ENCODE peak calls at places on chromosomes 16 and 17, in five cellular contexts. One of them, this sample, is unnamed.

GRCh38 chr17:76384987-76385891 is 830 bp downstream of the SPHK1 start:
- DNase-seq in dorsolateral prefrontal cortex: no peak
- DNase-seq in colonic mucosa: peak
- DNase-seq in adrenal gland: peak
- DNase-seq in fibroblast of lung: no peak
- DNase-seq in this sample: peak

GRCh38 chr16:71769222-71769621 is 39.4 kb downstream of the AP1G1 start:
- DNase-seq in dorsolateral prefrontal cortex: no peak
- DNase-seq in colonic mucosa: no peak
- DNase-seq in adrenal gland: no peak
- DNase-seq in fibroblast of lung: no peak
- DNase-seq in this sample: no peak

GRCh38 chr16:1771864-1772361 is 570 bp upstream of the NME3 start:
- DNase-seq in dorsolateral prefrontal cortex: no peak
- DNase-seq in colonic mucosa: no peak
- DNase-seq in adrenal gland: no peak
- DNase-seq in fibroblast of lung: no peak
- DNase-seq in this sample: no peak

GRCh38 chr17:57294629-57295501 is 38.5 kb downstream of the MSI2 start:
- DNase-seq in dorsolateral prefrontal cortex: no peak
- DNase-seq in colonic mucosa: no peak
- DNase-seq in adrenal gland: peak
- DNase-seq in fibroblast of lung: peak
- DNase-seq in this sample: peak

GRCh38 chr17:2087597-2088211 is 32.8 kb downstream of the HIC1 start:
- DNase-seq in dorsolateral prefrontal cortex: no peak
- DNase-seq in colonic mucosa: peak
- DNase-seq in adrenal gland: no peak
- DNase-seq in fibroblast of lung: no peak
- DNase-seq in this sample: no peak

GRCh38 chr17:15255713-15256454 is 9.2 kb downstream of the PMP22 start:
- DNase-seq in dorsolateral prefrontal cortex: no peak
- DNase-seq in colonic mucosa: no peak
- DNase-seq in adrenal gland: no peak
- DNase-seq in fibroblast of lung: no peak
- DNase-seq in this sample: peak

GRCh38 chr17:44260296-44260695 is 7.6 kb downstream of the SLC4A1 start:
- DNase-seq in dorsolateral prefrontal cortex: no peak
- DNase-seq in colonic mucosa: no peak
- DNase-seq in adrenal gland: no peak
- DNase-seq in fibroblast of lung: no peak
- DNase-seq in this sample: no peak

GRCh38 chr17:57986841-57987581 is 1.0 kb downstream of the VEZF1 start:
- DNase-seq in dorsolateral prefrontal cortex: no peak
- DNase-seq in colonic mucosa: peak
- DNase-seq in adrenal gland: peak
- DNase-seq in fibroblast of lung: peak
- DNase-seq in this sample: peak

GRCh38 chr16:84315422-84315821 is 20.7 kb downstream of the WFDC1 start:
- DNase-seq in dorsolateral prefrontal cortex: no peak
- DNase-seq in colonic mucosa: no peak
- DNase-seq in adrenal gland: no peak
- DNase-seq in fibroblast of lung: no peak
- DNase-seq in this sample: no peak

DNA sequence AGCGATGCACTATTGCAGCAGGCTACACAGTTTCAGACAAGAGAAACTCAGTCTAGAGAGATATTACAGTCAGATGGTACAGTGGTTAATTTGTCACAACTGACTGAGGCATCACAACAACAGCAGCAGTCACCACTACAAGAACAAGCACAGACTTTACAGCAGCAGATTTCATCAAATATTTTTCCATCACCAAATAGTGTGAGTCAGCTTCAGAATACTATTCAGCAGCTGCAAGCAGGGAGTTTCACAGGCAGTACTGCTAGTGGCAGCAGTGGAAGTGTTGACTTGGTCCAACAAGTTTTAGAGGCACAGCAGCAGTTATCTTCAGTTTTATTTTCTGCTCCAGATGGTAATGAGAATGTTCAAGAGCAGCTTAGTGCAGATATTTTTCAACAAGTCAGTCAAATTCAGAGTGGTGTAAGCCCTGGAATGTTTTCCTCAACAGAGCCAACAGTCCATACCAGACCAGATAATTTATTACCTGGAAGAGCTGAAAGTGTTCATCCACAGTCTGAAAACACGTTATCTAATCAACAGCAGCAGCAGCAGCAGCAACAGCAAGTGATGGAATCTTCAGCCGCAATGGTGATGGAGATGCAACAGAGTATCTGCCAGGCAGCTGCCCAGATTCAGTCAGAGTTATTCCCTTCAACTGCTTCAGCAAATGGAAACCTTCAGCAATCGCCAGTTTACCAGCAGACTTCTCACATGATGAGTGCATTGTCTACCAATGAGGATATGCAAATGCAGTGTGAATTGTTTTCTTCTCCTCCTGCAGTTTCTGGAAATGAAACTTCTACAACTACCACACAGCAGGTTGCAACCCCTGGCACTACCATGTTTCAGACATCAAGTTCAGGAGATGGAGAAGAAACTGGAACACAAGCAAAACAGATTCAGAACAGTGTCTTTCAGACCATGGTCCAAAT is 34.1 kb downstream of the NQO1 start:
- DNase-seq in dorsolateral prefrontal cortex: no peak
- DNase-seq in colonic mucosa: no peak
- DNase-seq in adrenal gland: no peak
- DNase-seq in fibroblast of lung: no peak
- DNase-seq in this sample: peak
- H3K27ac ChIP-seq in dorsolateral prefrontal cortex: peak
- H3K27ac ChIP-seq in colonic mucosa: no peak
- H3K27ac ChIP-seq in adrenal gland: peak
- H3K27ac ChIP-seq in fibroblast of lung: no peak
- H3K27ac ChIP-seq in this sample: no peak

DNA sequence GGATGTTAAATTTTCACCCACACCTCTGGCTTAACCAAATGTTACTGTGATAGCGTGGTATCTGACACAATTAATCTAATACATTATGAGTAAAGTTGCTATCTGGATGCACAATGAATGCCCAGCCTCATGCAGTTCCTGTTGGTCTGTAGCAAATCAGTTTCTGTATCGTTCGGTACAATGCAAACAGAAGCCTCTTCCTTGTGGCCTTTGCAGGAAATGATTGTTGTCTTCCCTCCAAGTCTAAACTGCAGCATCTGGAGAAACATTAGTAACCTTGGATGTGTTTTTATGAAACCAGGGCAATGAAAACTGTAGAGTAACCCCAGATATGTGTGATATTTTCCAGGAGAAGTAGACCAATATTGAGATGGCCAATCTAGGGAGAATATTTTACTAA is 46.8 kb downstream of the CYB561 start:
- DNase-seq in dorsolateral prefrontal cortex: no peak
- DNase-seq in colonic mucosa: no peak
- DNase-seq in adrenal gland: no peak
- DNase-seq in fibroblast of lung: peak
- DNase-seq in this sample: no peak
- H3K27ac ChIP-seq in dorsolateral prefrontal cortex: peak
- H3K27ac ChIP-seq in colonic mucosa: peak
- H3K27ac ChIP-seq in adrenal gland: peak
- H3K27ac ChIP-seq in fibroblast of lung: peak
- H3K27ac ChIP-seq in this sample: no peak

DNA sequence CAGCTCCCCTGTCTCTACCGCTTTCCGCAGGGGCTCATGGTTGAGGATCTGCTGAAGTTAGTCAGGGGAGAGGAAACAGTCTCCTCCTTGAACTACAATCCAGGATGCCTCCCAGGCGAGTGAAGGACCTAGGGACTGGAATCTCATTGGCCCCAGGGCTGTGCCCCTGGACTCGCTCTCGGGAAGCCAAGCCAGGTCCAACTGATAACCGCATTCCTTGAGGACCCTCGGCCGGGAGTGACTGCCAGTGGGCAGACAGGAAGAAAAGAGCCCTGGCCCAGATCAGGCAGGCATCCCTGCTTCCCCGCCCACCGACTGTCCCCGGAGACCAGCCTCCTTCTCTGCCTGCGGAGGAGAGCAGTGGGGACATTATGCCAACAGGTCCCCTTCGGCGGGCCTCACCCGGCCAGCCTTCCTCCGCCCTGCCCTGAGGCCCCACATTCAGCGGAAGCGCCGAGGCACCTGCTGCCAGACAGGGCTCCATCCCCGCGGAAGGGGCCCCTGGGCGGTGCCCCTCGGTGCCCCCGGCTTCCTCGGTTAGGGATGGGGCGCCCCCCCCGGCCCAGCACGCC is 776 bp downstream of the LRRC75A start:
- DNase-seq in dorsolateral prefrontal cortex: no peak
- DNase-seq in colonic mucosa: peak
- DNase-seq in adrenal gland: peak
- DNase-seq in fibroblast of lung: no peak
- DNase-seq in this sample: no peak
- H3K27ac ChIP-seq in dorsolateral prefrontal cortex: no peak
- H3K27ac ChIP-seq in colonic mucosa: peak
- H3K27ac ChIP-seq in adrenal gland: peak
- H3K27ac ChIP-seq in fibroblast of lung: no peak
- H3K27ac ChIP-seq in this sample: no peak

DNA sequence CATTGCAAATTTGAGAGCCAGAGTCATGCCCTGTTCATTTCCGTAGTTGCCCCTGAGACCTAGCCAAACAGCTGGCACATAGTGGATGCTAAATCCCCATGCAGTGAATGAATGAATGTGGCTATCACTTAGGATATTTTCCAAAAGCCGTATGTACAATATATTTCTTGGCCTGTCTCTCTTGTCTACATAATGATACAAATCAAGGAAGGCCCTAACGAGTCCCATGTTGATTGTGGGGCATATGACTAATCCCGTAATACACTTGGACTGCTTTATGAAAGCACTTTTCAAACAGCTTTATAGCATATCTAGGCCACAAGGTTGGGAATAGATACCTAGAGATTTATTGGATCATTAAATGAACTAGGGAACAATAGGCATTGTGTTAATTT is 478.0 kb downstream of the SLC39A11 start:
- DNase-seq in dorsolateral prefrontal cortex: no peak
- DNase-seq in colonic mucosa: no peak
- DNase-seq in adrenal gland: no peak
- DNase-seq in fibroblast of lung: no peak
- DNase-seq in this sample: peak
- H3K27ac ChIP-seq in dorsolateral prefrontal cortex: peak
- H3K27ac ChIP-seq in colonic mucosa: peak
- H3K27ac ChIP-seq in adrenal gland: no peak
- H3K27ac ChIP-seq in fibroblast of lung: no peak
- H3K27ac ChIP-seq in this sample: peak

DNA sequence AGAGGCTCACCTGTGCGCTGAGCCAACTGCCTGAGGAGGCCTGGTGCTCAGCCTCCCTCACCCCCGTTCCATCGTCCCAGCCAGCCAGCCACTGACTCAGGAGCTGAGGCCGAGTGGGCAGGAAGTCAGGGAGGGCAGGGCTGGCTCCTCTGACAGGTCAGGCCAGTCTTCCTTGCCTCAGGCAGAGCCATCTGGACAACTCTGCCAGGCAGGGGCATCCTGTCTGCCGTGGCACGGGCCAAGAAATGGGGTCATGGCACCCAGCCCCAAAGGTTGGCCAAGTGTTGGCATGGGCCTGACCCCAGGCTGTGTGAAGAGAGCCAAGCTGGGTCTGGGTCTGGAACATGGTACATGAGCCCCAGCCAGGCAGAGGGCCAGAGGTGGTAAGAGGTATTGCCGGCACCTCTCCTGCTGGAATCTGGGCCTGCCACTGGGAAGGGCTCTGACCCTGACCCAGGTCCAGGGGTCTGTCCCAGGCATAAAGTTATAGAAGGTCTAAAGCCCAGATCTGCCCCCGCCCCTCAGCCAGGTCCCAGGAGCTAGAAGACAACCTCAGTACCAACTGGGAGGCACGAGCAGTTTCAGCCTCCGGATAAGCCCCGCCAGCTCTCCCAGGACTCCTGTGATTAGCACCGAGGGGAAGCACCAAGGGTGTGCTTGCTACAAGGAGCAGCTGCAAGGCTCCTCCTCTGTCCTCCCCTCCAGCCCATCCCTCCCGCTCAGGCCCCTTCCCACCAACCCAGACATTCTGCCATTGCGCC is 2.5 kb upstream of the VASN start:
- DNase-seq in dorsolateral prefrontal cortex: no peak
- DNase-seq in colonic mucosa: no peak
- DNase-seq in adrenal gland: no peak
- DNase-seq in fibroblast of lung: no peak
- DNase-seq in this sample: peak
- H3K27ac ChIP-seq in dorsolateral prefrontal cortex: no peak
- H3K27ac ChIP-seq in colonic mucosa: no peak
- H3K27ac ChIP-seq in adrenal gland: peak
- H3K27ac ChIP-seq in fibroblast of lung: no peak
- H3K27ac ChIP-seq in this sample: no peak

GRCh38 chr16:57598437-57598836 is 30.0 kb upstream of the ADGRG1 start:
- DNase-seq in dorsolateral prefrontal cortex: no peak
- DNase-seq in colonic mucosa: no peak
- DNase-seq in adrenal gland: no peak
- DNase-seq in fibroblast of lung: no peak
- DNase-seq in this sample: no peak
- H3K27ac ChIP-seq in dorsolateral prefrontal cortex: no peak
- H3K27ac ChIP-seq in colonic mucosa: no peak
- H3K27ac ChIP-seq in adrenal gland: no peak
- H3K27ac ChIP-seq in fibroblast of lung: no peak
- H3K27ac ChIP-seq in this sample: no peak

GRCh38 chr16:67115649-67116048 is 5.9 kb downstream of the PHAF1 start:
- DNase-seq in dorsolateral prefrontal cortex: no peak
- DNase-seq in colonic mucosa: no peak
- DNase-seq in adrenal gland: no peak
- DNase-seq in fibroblast of lung: peak
- DNase-seq in this sample: peak
- H3K27ac ChIP-seq in dorsolateral prefrontal cortex: peak
- H3K27ac ChIP-seq in colonic mucosa: no peak
- H3K27ac ChIP-seq in adrenal gland: no peak
- H3K27ac ChIP-seq in fibroblast of lung: peak
- H3K27ac ChIP-seq in this sample: peak

GRCh38 chr17:32909787-32910369 is 18.1 kb upstream of the TMEM98 start:
- DNase-seq in dorsolateral prefrontal cortex: peak
- DNase-seq in colonic mucosa: peak
- DNase-seq in adrenal gland: peak
- DNase-seq in fibroblast of lung: peak
- DNase-seq in this sample: peak
- H3K27ac ChIP-seq in dorsolateral prefrontal cortex: peak
- H3K27ac ChIP-seq in colonic mucosa: peak
- H3K27ac ChIP-seq in adrenal gland: no peak
- H3K27ac ChIP-seq in fibroblast of lung: no peak
- H3K27ac ChIP-seq in this sample: no peak

This sample was measured in mammary epithelial cell.